ENCODE peak calls at places on chromosomes 12 and 14, in five cellular contexts. W, N, Z, B and M are unnamed samples.

GRCh38 chr12:98373982-98374381 is 141.4 kb upstream of the TMPO start:
- DNase-seq in B (no peak), N (no peak), W (no peak), Z (no peak), M (no peak)

GRCh38 chr12:28164644-28165313 is 25.5 kb upstream of the CCDC91 start:
- DNase-seq in B (peak), Z (no peak), N (no peak), W (peak), M (no peak)

GRCh38 chr12:117489671-117490070 is 128.2 kb upstream of the NOS1 start:
- DNase-seq in W (no peak), Z (no peak), N (no peak), B (no peak), M (no peak)

GRCh38 chr12:104680506-104680905 is 223.8 kb downstream of the CHST11 start:
- DNase-seq in B (no peak), Z (no peak), W (no peak), N (no peak), M (no peak)

GRCh38 chr12:93813972-93814821 is 137.0 kb downstream of the CRADD start:
- DNase-seq in W (peak), Z (no peak), B (no peak), N (no peak), M (no peak)

GRCh38 chr12:96220902-96221301 is 26.7 kb downstream of the ELK3 start:
- DNase-seq in W (no peak), B (no peak), N (no peak), Z (no peak), M (no peak)

GRCh38 chr12:131674373-131674772 is 36.5 kb upstream of the SFSWAP start:
- DNase-seq in N (no peak), W (no peak), B (no peak), Z (no peak), M (no peak)

GRCh38 chr14:73462078-73462715 is 3.9 kb upstream of the NUMB start:
- DNase-seq in Z (no peak), W (peak), N (peak), B (no peak), M (no peak)

GRCh38 chr14:105838591-105839424 is 312.4 kb downstream of the TMEM121 start:
- DNase-seq in W (no peak), B (no peak), Z (no peak), N (no peak), M (no peak)

GRCh38 chr14:64293976-64294671 is at the start of gene ESR2:
- DNase-seq in B (no peak), N (peak), W (peak), Z (peak), M (peak)

GRCh38 chr12:24488091-24488596 is 460.8 kb downstream of the BCAT1 start:
- DNase-seq in N (no peak), W (no peak), Z (no peak), B (no peak), M (no peak)

GRCh38 chr12:58242803-58243628 is 301.6 kb downstream of the ATP23 start:
- DNase-seq in B (no peak), Z (no peak), W (no peak), N (no peak), M (no peak)

GRCh38 chr14:74275265-74275841 is 27.4 kb downstream of the ABCD4 start:
- DNase-seq in W (no peak), Z (no peak), B (no peak), N (no peak), M (no peak)

GRCh38 chr12:107309020-107309419 is 215.7 kb upstream of the CRY1 start:
- DNase-seq in W (no peak), N (no peak), Z (no peak), B (no peak), M (no peak)

GRCh38 chr12:51760231-51760630 is 88.3 kb downstream of the FIGNL2 start:
- DNase-seq in N (no peak), Z (no peak), B (no peak), W (no peak), M (no peak)

GRCh38 chr12:64780531-64781373 is 21.5 kb upstream of the GNS start:
- DNase-seq in W (peak), Z (peak), B (no peak), N (peak), M (peak)

GRCh38 chr12:50642035-50642451 is 121.9 kb upstream of the ATF1 start:
- DNase-seq in B (peak), W (no peak), N (peak), Z (no peak), M (no peak)

GRCh38 chr14:81269100-81269978 is 48.6 kb upstream of the GTF2A1 start:
- DNase-seq in N (peak), B (peak), Z (no peak), W (peak), M (peak)

GRCh38 chr14:56491299-56492285 is 88.0 kb upstream of the TMEM260 start:
- DNase-seq in N (peak), B (peak), W (peak), Z (no peak), M (peak)

GRCh38 chr12:133038310-133038709 is 1.0 kb downstream of the ZNF84 start:
- DNase-seq in B (no peak), Z (no peak), N (no peak), W (no peak), M (no peak)

GRCh38 chr12:20369164-20370000 is 1.0 kb downstream of the PDE3A start:
- DNase-seq in W (peak), N (peak), B (no peak), Z (peak), M (peak)

GRCh38 chr12:95151821-95152220 is 65.4 kb downstream of the FGD6 start:
- DNase-seq in N (no peak), W (no peak), B (no peak), Z (no peak), M (no peak)

GRCh38 chr14:103155013-103155412 is 31.8 kb downstream of the TNFAIP2 start:
- DNase-seq in B (no peak), N (peak), W (peak), Z (no peak), M (no peak)

GRCh38 chr12:64175254-64175945 is 46.7 kb downstream of the KICS2 start:
- DNase-seq in Z (no peak), W (no peak), N (no peak), B (no peak), M (no peak)

GRCh38 chr12:109463776-109464175 is 13.3 kb downstream of the KCTD10 start:
- DNase-seq in B (no peak), N (no peak), Z (no peak), W (no peak), M (no peak)

GRCh38 chr14:75822522-75823288 is 159.1 kb downstream of the TGFB3 start:
- DNase-seq in Z (no peak), N (no peak), B (peak), W (no peak), M (no peak)

GRCh38 chr12:43370299-43370698 is 181.7 kb downstream of the ADAMTS20 start:
- DNase-seq in Z (no peak), W (no peak), B (peak), N (no peak), M (no peak)

GRCh38 chr12:11798856-11799530 is 149.5 kb downstream of the ETV6 start:
- DNase-seq in B (peak), Z (no peak), N (no peak), W (no peak), M (peak)

GRCh38 chr12:54282949-54283593 is 2.5 kb downstream of the HNRNPA1 start:
- DNase-seq in Z (no peak), W (no peak), B (no peak), N (no peak), M (no peak)

GRCh38 chr14:104108570-104109060 is 23.1 kb downstream of the ASPG start:
- DNase-seq in B (no peak), N (no peak), Z (peak), W (peak), M (no peak)

GRCh38 chr12:81450920-81451739 is 308.0 kb downstream of the PPFIA2 start:
- DNase-seq in W (peak), N (peak), B (peak), Z (no peak), M (peak)

GRCh38 chr12:102769323-102769916 is 147.6 kb downstream of the PAH start:
- DNase-seq in Z (peak), B (no peak), W (peak), N (peak), M (peak)

GRCh38 chr14:92527724-92528123 is 14.1 kb downstream of the RIN3 start:
- DNase-seq in W (no peak), Z (no peak), B (no peak), N (no peak), M (no peak)

GRCh38 chr12:105805730-105806390 is 332.9 kb downstream of the NUAK1 start:
- DNase-seq in N (no peak), Z (no peak), W (no peak), B (no peak), M (no peak)

GRCh38 chr12:49930515-49931288 is 19.8 kb upstream of the AQP2 start:
- DNase-seq in Z (no peak), N (no peak), W (no peak), B (peak), M (no peak)

GRCh38 chr14:49853572-49854375 is 1.2 kb upstream of the NEMF start:
- DNase-seq in N (peak), W (peak), Z (peak), B (peak), M (peak)

GRCh38 chr14:49852351-49853157 is at the start of gene NEMF:
- DNase-seq in W (peak), N (peak), B (peak), Z (peak), M (peak)

GRCh38 chr14:49849213-49849847 is 3.3 kb downstream of the NEMF start:
- DNase-seq in N (no peak), Z (no peak), W (no peak), B (no peak), M (no peak)

GRCh38 chr14:49857427-49858003 is 4.9 kb upstream of the NEMF start:
- DNase-seq in B (no peak), N (no peak), Z (no peak), W (no peak), M (no peak)

GRCh38 chr14:49853158-49853477 is 530 bp upstream of the NEMF start:
- DNase-seq in B (no peak), N (no peak), Z (no peak), W (no peak), M (no peak)
- TF ChIP-seq CTCF in B (no peak), N (no peak), Z (peak), W (no peak), M (no peak)

GRCh38 chr14:38696925-38697324 is 406.1 kb downstream of the SEC23A start:
- DNase-seq in W (no peak), Z (no peak), N (no peak), B (no peak), M (no peak)

GRCh38 chr14:38693423-38693822 is 409.6 kb downstream of the SEC23A start:
- DNase-seq in B (no peak), N (no peak), Z (no peak), W (no peak), M (no peak)
- TF ChIP-seq CTCF in B (no peak), N (no peak), Z (peak), W (no peak), M (no peak)

GRCh38 chr14:37124617-37125016 is 47.8 kb downstream of the SLC25A21 start:
- DNase-seq in N (no peak), Z (no peak), B (no peak), W (no peak), M (no peak)
- TF ChIP-seq CTCF in N (peak), Z (no peak), B (no peak), W (no peak), M (no peak)

DNA sequence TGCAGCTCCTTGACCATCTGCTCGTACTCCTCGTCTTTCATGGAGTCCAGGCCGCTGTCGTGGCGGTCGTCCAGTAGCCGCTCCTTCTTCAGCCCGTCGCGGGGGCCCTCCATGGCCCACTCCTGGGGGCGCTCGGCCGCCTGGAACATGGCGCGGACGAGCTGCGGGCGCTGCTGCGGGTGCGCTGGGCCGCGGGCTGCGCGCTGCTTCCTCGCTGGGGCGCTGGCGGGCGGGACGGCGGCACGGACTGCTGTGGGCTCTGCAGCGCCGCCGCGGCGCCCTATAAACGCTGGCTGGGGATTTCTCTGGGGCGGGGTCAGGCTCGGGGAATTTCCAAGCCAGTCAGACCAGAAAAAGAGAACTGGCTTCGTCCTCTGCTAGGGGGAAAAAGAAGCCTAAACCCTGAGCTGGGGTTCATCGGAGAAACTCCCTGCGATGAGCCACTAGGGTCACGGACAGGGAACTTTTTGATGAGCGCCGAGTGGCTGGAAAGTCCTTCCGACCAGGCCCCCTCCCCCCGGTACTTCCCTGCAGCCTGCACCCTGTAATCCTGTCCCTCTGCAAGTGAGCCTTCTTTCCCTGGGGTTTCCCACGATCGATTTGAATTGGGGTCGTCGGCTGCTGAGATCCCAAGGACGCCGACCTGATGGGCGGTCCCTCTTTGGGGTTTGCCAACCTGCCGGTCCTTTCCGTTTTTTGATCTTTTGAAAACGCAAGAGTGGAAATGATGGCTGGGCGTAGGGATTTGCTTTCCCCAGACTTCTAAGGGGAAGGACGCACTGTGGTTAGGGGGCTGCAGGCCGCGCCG is at the start of gene NFKBIA:
- DNase-seq in W (peak), N (peak), Z (peak), B (peak), M (peak)
- TF ChIP-seq CTCF in W (no peak), N (peak), Z (no peak), B (peak), M (peak)